ENCODE peak calls at places on chromosomes 2 and 18, in six cellular contexts. T, I, G, V, F and W are unnamed samples.

GRCh38 chr2:28566441-28567075 is 70.7 kb downstream of the PLB1 start:
- DNase-seq in T (peak; percentile 79), I (peak; percentile 69), G (peak; percentile 65), V (peak; percentile 98), F (peak; percentile 93), W (peak; percentile 3)

GRCh38 chr2:100674671-100675070 is 111.9 kb downstream of the PDCL3 start:
- DNase-seq in T (no peak), I (no peak), G (no peak), V (no peak), F (no peak), W (no peak)

GRCh38 chr2:231557571-231558217 is 27.4 kb upstream of the NMUR1 start:
- DNase-seq in T (peak; percentile 90), I (peak; percentile 47), G (peak; percentile 77), V (peak; percentile 83), F (peak; percentile 82), W (peak; percentile 39)

GRCh38 chr2:10498525-10499274 is 50.6 kb upstream of the ODC1 start:
- DNase-seq in T (no peak), I (no peak), G (no peak), V (peak; percentile 28), F (no peak), W (no peak)

GRCh38 chr2:121754851-121755236 is 607 bp upstream of the TSN start:
- DNase-seq in T (no peak), I (no peak), G (no peak), V (no peak), F (no peak), W (no peak)

GRCh38 chr2:71608441-71608840 is 155.1 kb downstream of the DYSF start:
- DNase-seq in T (no peak), I (no peak), G (no peak), V (peak; percentile 34), F (no peak), W (no peak)

GRCh38 chr2:14492920-14493503 is 139.5 kb upstream of the LRATD1 start:
- DNase-seq in T (peak; percentile 68), I (no peak), G (peak; percentile 36), V (no peak), F (peak; percentile 55), W (peak; percentile 75)

GRCh38 chr2:159035790-159036411 is 67.5 kb downstream of the TANC1 start:
- DNase-seq in T (peak; percentile 75), I (peak; percentile 8), G (peak; percentile 41), V (no peak), F (peak; percentile 53), W (peak; percentile 94)

GRCh38 chr2:203797363-203798111 is 70.0 kb upstream of the CTLA4 start:
- DNase-seq in T (no peak), I (no peak), G (peak; percentile 50), V (no peak), F (no peak), W (no peak)

GRCh38 chr18:78753240-78753639 is 226.4 kb upstream of the SALL3 start:
- DNase-seq in T (no peak), I (no peak), G (no peak), V (peak; percentile 55), F (no peak), W (no peak)

GRCh38 chr2:33275689-33276444 is 200.6 kb upstream of the RASGRP3 start:
- DNase-seq in T (peak; percentile 78), I (no peak), G (peak; percentile 99), V (no peak), F (no peak), W (no peak)

GRCh38 chr2:149534674-149535073 is 52.9 kb downstream of the MMADHC start:
- DNase-seq in T (no peak), I (no peak), G (no peak), V (no peak), F (no peak), W (no peak)

GRCh38 chr2:66443977-66444855 is 9.3 kb downstream of the MEIS1 start:
- DNase-seq in T (peak; percentile 86), I (no peak), G (no peak), V (no peak), F (peak; percentile 62), W (no peak)

GRCh38 chr2:33240178-33240577 is 236.3 kb upstream of the RASGRP3 start:
- DNase-seq in T (peak; percentile 73), I (no peak), G (peak; percentile 65), V (no peak), F (no peak), W (no peak)

GRCh38 chr18:13382990-13383821 is 164.6 kb downstream of the LDLRAD4 start:
- DNase-seq in T (no peak), I (no peak), G (no peak), V (no peak), F (no peak), W (no peak)

GRCh38 chr2:200247494-200247893 is 59.0 kb upstream of the SPATS2L start:
- DNase-seq in T (peak; percentile 46), I (no peak), G (no peak), V (no peak), F (no peak), W (no peak)

GRCh38 chr2:215171151-215171550 is 32.7 kb upstream of the ABCA12 start:
- DNase-seq in T (peak; percentile 32), I (no peak), G (peak; percentile 1), V (no peak), F (no peak), W (no peak)

GRCh38 chr2:228983700-228984099 is 287.4 kb downstream of the PID1 start:
- DNase-seq in T (no peak), I (no peak), G (no peak), V (no peak), F (no peak), W (no peak)
- TF ChIP-seq CTCF in T (no peak), I (no peak), G (no peak), V (no peak), F (no peak), W (no peak)

GRCh38 chr2:26178746-26179436 is 6.0 kb downstream of the GAREM2 start:
- DNase-seq in T (peak; percentile 32), I (no peak), G (no peak), V (peak; percentile 84), F (peak; percentile 73), W (no peak)

GRCh38 chr2:26179446-26179907 is 6.6 kb downstream of the GAREM2 start:
- DNase-seq in T (no peak), I (no peak), G (no peak), V (no peak), F (peak; percentile 53), W (no peak)

GRCh38 chr2:26177122-26177521 is 4.2 kb downstream of the GAREM2 start:
- DNase-seq in T (no peak), I (no peak), G (no peak), V (no peak), F (no peak), W (no peak)

GRCh38 chr2:26175716-26176615 is 3.1 kb downstream of the GAREM2 start:
- DNase-seq in T (no peak), I (no peak), G (no peak), V (no peak), F (peak; percentile 36), W (no peak)

DNA sequence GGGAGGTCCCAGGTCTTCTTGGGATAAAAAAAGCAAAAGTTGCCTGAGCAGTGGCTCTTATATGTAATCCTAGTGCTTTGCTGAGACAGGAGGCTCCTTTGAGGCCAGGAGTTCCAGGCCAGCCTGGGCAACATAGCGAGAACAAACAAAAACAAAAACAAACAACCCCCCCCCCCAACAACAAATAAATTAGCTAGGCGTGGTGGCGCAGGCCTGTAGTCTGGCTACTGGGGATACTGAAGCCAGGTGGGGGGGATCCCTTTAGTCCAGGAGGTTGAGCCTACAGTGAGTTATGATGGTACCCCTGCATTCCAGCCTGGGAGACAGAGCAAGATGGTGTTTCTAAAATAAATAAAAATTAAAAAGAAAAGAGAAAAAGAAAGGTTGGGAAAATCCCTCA is 5.4 kb downstream of the GAREM2 start:
- DNase-seq in T (no peak), I (no peak), G (no peak), V (no peak), F (no peak), W (no peak)
- H3K4me3 ChIP-seq in T (peak overlapping the region; percentile 62), I (no peak overlapping the region), G (peak overlapping the region; percentile 56), V (peak overlapping the region; percentile 52), F (peak overlapping the region; percentile 62), W (no peak overlapping the region)

DNA sequence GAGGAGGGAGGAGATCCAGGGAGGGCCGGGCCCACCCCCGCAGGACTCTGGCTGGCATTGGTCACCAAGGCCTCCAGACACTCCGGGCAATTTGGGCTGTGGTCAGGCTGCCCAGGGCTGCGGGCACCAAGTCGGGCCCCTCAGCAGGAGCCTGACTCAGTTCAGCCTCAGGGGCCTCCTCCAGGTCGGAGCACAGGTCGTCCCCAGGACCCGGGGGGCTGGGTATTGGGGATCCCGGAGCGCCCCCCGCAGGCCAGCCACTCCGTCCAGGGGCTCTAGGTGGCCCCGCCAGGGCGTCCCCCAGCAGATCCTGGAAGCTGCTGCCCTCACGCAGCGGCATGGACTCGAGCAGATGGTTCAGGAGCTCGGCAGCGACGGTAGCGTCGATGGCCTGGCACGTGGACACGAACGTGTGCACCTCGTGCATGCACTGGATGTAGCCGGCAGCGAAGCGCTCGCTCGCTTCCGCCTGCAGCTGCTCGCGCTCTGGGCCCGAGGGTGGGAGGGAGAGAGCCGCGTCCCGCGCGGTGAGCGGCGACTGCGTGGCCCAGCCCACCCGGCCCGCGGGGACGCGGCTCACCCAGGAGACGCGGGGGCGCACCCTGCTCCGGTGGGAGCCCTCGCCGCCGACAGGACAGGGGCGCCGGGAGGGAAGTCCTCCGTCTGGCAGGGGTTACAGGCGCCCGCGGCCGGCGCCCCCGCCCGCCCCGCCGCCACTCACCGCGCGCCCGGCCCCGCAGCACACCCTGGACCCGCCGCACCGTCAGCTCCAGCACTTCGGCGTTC is 879 bp downstream of the HES6 start:
- DNase-seq in T (no peak), I (peak; percentile 35), G (no peak), V (peak; percentile 90), F (peak; percentile 49), W (no peak)
- TF ChIP-seq CTCF in T (no peak), I (no peak), G (no peak), V (no peak), F (peak; percentile 7), W (no peak)

DNA sequence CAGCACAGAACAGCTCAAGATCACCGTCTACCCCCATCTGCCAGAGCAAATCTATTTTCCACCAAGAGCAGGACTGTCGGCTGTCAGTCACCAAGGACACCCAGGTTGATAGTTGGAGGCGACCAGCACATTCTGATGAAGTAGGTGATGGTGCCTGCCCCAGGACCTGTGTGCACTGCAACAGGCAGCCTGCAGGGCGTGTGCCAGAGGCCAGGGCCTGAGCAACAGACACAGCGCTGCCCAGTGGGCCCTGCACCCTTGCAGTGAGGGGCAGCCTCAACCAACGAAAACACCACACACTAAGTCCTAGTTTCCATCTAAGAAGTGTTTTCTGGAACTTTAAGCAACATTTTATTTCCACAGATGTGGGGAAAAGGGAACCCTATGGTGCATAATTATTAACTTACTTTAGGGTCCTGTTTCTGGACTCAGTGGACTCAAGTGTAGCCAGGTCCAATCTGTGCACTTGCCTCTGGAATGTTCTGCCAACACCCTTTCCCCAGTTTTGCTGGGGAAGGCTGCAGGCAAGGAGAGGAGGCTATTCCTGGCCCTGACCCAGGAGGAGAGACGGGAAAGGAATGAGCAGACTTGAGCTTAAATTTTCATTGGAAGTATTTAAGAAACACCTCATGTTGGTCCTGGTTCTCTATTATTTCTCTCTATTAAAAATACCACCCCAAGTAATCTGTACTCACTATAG is 61.5 kb downstream of the ADNP2 start:
- DNase-seq in T (no peak), I (no peak), G (no peak), V (no peak), F (no peak), W (no peak)
- H3K4me3 ChIP-seq in T (no peak overlapping the region), I (no peak overlapping the region), G (no peak overlapping the region), V (no peak overlapping the region), F (no peak overlapping the region), W (no peak overlapping the region)